ENCODE peak calls at places on chromosomes 16 and 17, in eight cellular contexts. P is right atrium auricular region; H is CD4-positive, alpha-beta memory T cell; Y is PC-3; D is H9; M is effector memory CD4-positive, alpha-beta T cell; Q is heart left ventricle; G is testis. I is an unnamed sample. For H3K4me1, the result is how much of the 10 kb centered on the place peaks cover.

GRCh38 chr17:2282297-2282873 is 21.2 kb downstream of the SMG6 start:
- DNase-seq in P (no peak), H (no peak), Y (peak), D (peak), M (no peak), Q (no peak), G (no peak), I (peak)

GRCh38 chr16:2774161-2774891 is 2.8 kb downstream of the ELOB start:
- DNase-seq in P (no peak), H (peak), Y (no peak), D (no peak), M (no peak), Q (no peak), G (no peak), I (no peak)

GRCh38 chr16:89442990-89443726 is 47.2 kb downstream of the ANKRD11 start:
- DNase-seq in P (peak), H (peak), Y (peak), D (no peak), M (no peak), Q (peak), G (no peak), I (no peak)

GRCh38 chr17:81512984-81513668 is 527 bp upstream of the ACTG1 start:
- DNase-seq in P (peak), H (peak), Y (peak), D (peak), M (peak), Q (peak), G (peak), I (peak)

GRCh38 chr16:56830669-56831068 is 34.3 kb upstream of the SLC12A3 start:
- DNase-seq in P (no peak), H (no peak), Y (no peak), D (no peak), M (no peak), Q (no peak), G (no peak), I (no peak)

GRCh38 chr16:3444032-3444388 is 530 bp downstream of the NAA60 start:
- DNase-seq in P (no peak), H (peak), Y (no peak), D (no peak), M (peak), Q (no peak), G (peak), I (peak)

GRCh38 chr16:73878616-73879015 is 418.0 kb upstream of the PSMD7 start:
- DNase-seq in P (no peak), H (no peak), Y (peak), D (no peak), M (no peak), Q (no peak), G (no peak), I (no peak)

GRCh38 chr17:16911141-16911937 is 60.6 kb downstream of the TNFRSF13B start:
- DNase-seq in P (peak), H (no peak), Y (no peak), D (peak), M (no peak), Q (peak), G (peak), I (peak)

GRCh38 chr17:57341611-57342010 is 85.3 kb downstream of the MSI2 start:
- DNase-seq in P (no peak), H (no peak), Y (no peak), D (no peak), M (no peak), Q (no peak), G (no peak), I (no peak)

GRCh38 chr17:55454906-55455474 is 33.4 kb upstream of the MMD start:
- DNase-seq in P (no peak), H (no peak), Y (peak), D (no peak), M (no peak), Q (no peak), G (no peak), I (no peak)

GRCh38 chr16:57592591-57593003 is 35.8 kb upstream of the ADGRG1 start:
- DNase-seq in P (no peak), H (peak), Y (no peak), D (no peak), M (peak), Q (peak), G (no peak), I (peak)

GRCh38 chr17:1907818-1908698 is 78.3 kb downstream of the RPA1 start:
- DNase-seq in P (no peak), H (no peak), Y (peak), D (peak), M (no peak), Q (no peak), G (peak), I (peak)

GRCh38 chr17:7249830-7250229 is 1.7 kb downstream of the CTDNEP1 start:
- DNase-seq in P (no peak), H (no peak), Y (no peak), D (no peak), M (no peak), Q (no peak), G (no peak), I (peak)

GRCh38 chr16:89044394-89045180 is 49.1 kb upstream of the ACSF3 start:
- DNase-seq in P (no peak), H (no peak), Y (no peak), D (no peak), M (no peak), Q (no peak), G (no peak), I (no peak)

GRCh38 chr17:18368948-18369347 is 5.6 kb upstream of the SHMT1 start:
- DNase-seq in P (no peak), H (no peak), Y (peak), D (no peak), M (no peak), Q (no peak), G (no peak), I (no peak)

GRCh38 chr17:72465191-72466024 is 344.6 kb downstream of the SOX9 start:
- DNase-seq in P (no peak), H (no peak), Y (peak), D (peak), M (no peak), Q (no peak), G (peak), I (no peak)

GRCh38 chr16:12320298-12320706 is 343.8 kb downstream of the SNX29 start:
- DNase-seq in P (no peak), H (no peak), Y (no peak), D (no peak), M (no peak), Q (no peak), G (no peak), I (no peak)

GRCh38 chr16:56662357-56663354 is 4.9 kb downstream of the MT1F start:
- DNase-seq in P (no peak), H (no peak), Y (no peak), D (peak), M (no peak), Q (no peak), G (no peak), I (peak)

GRCh38 chr17:77286641-77287431 is 146.1 kb downstream of the SEC14L1 start:
- DNase-seq in P (no peak), H (no peak), Y (peak), D (no peak), M (no peak), Q (peak), G (no peak), I (no peak)

GRCh38 chr16:25747160-25747758 is 55.5 kb downstream of the HS3ST4 start:
- DNase-seq in P (no peak), H (no peak), Y (peak), D (peak), M (no peak), Q (no peak), G (peak), I (peak)

GRCh38 chr16:69428652-69429051 is 4.2 kb downstream of the CYB5B start:
- DNase-seq in P (no peak), H (no peak), Y (no peak), D (no peak), M (no peak), Q (no peak), G (no peak), I (no peak)

GRCh38 chr17:49516190-49516589 is 21.1 kb downstream of the NGFR start:
- DNase-seq in P (no peak), H (no peak), Y (no peak), D (no peak), M (no peak), Q (no peak), G (peak), I (no peak)

GRCh38 chr17:82709024-82709675 is 7.4 kb upstream of the FN3KRP start:
- DNase-seq in P (no peak), H (no peak), Y (no peak), D (no peak), M (no peak), Q (no peak), G (no peak), I (no peak)

GRCh38 chr17:48179071-48179945 is 71.7 kb downstream of the SNX11 start:
- DNase-seq in P (no peak), H (no peak), Y (peak), D (no peak), M (no peak), Q (no peak), G (no peak), I (no peak)

GRCh38 chr17:40027614-40028012 is 12.4 kb downstream of the CSF3 start:
- DNase-seq in P (no peak), H (no peak), Y (no peak), D (no peak), M (no peak), Q (no peak), G (no peak), I (no peak)

GRCh38 chr17:3127451-3127850 is at the start of gene OR1G1:
- DNase-seq in P (no peak), H (no peak), Y (no peak), D (no peak), M (no peak), Q (no peak), G (no peak), I (no peak)

GRCh38 chr17:31596382-31597323 is 205.2 kb downstream of the RAB11FIP4 start:
- DNase-seq in P (peak), H (no peak), Y (peak), D (peak), M (no peak), Q (peak), G (peak), I (no peak)

GRCh38 chr16:27408012-27408601 is 6.1 kb downstream of the IL21R start:
- DNase-seq in P (no peak), H (peak), Y (no peak), D (no peak), M (no peak), Q (no peak), G (no peak), I (no peak)

GRCh38 chr17:58219789-58220183 is 731 bp upstream of the MKS1 start:
- DNase-seq in P (no peak), H (no peak), Y (peak), D (no peak), M (no peak), Q (no peak), G (peak), I (no peak)

GRCh38 chr16:20614201-20615141 is 38.3 kb upstream of the ACSM2B start:
- DNase-seq in P (no peak), H (no peak), Y (no peak), D (no peak), M (no peak), Q (no peak), G (no peak), I (no peak)

GRCh38 chr16:85950519-85950918 is 51.6 kb downstream of the IRF8 start:
- DNase-seq in P (no peak), H (no peak), Y (no peak), D (no peak), M (no peak), Q (no peak), G (no peak), I (no peak)
- H3K4me1 ChIP-seq in P (under half), H (under half), Y (under half), D (under half), M (under half), Q (under half), G (under half), I (under half)

DNA sequence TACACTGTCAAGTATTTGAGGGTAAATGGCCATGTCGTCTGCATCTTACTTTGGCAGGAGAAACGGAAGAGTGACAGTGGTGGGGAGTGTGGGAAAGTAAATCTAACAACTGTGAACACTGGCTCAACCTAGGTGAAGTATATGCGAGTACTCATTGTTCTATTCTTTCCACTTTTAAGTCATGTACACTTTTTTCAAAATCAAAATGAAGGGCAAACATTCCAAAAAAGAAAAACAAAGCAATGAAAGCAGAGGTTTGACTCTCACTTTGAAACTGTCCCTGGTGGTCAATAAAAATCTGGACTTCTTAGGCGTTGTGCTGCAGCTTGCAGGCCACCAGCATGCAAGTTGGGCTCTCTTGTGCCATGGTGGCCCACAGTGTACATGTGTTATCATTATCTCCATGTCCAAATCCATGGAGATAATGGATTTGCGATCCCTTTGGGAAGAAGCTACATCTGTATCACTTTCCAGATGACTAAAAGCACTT is 32.7 kb downstream of the STAT5B start:
- DNase-seq in P (no peak), H (no peak), Y (no peak), D (no peak), M (no peak), Q (no peak), G (no peak), I (no peak)
- H3K27ac ChIP-seq in P (no peak), H (no peak), Y (no peak), D (no peak), M (no peak), Q (no peak), G (peak), I (no peak)

DNA sequence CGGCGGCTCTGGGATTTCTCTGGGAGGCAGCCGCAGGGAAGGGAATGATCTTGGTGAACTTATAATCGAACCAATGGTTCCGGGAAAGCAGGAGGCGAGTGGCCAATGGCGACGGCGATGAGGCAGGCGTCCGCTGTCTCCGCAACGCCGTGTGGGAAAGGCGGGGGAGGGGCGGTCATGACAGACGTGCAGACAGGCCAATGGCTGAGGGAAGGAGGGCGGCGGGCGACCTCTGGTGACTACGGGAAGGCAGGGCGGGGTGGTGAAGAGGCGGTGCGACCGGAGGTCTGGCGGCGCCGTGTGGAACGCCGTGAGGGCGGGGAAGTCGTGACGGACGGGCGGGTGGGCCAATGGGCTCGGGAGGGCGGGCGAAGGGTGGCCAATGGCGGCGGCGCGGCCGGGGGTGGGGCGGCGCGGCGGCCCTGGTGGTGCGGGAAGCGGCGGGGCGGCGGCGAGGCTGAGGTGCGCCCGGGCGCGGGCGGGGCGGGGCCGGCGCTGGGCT is at the start of gene RAB40C:
- DNase-seq in P (peak), H (peak), Y (peak), D (peak), M (peak), Q (peak), G (peak), I (peak)
- H3K4me1 ChIP-seq in P (under half), H (under half), Y (under half), D (under half), M (under half), Q (half or more), G (under half), I (under half)

DNA sequence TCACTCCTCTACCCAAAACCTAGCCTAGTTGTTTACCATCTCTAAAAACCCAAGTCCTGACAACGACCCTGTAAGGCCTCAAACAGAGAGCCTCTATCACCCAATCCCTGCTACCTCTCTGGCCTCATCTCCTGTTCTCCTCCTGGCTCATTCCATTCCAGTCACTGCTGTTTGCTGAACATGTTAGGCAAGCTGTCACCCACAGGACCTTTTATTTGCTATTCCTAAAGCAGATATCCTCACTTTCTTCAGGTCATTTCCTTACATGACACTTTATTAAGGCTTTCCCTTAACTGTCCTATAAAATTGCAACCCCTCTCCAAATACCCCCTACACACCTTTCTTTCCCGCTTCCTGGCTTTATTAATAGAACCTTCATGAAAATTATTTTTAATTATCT is 85.1 kb downstream of the KANSL1 start:
- DNase-seq in P (no peak), H (no peak), Y (peak), D (no peak), M (no peak), Q (no peak), G (no peak), I (no peak)
- H3K27ac ChIP-seq in P (no peak), H (no peak), Y (peak), D (peak), M (no peak), Q (peak), G (no peak), I (peak)

GRCh38 chr16:1541293-1542165 is 8.1 kb downstream of the TMEM204 start:
- DNase-seq in P (no peak), H (no peak), Y (no peak), D (no peak), M (no peak), Q (no peak), G (no peak), I (no peak)
- H3K4me1 ChIP-seq in P (under half), H (half or more), Y (under half), D (under half), M (half or more), Q (half or more), G (under half), I (under half)

GRCh38 chr17:64099543-64099942 is 30.4 kb downstream of the ERN1 start:
- DNase-seq in P (no peak), H (no peak), Y (no peak), D (no peak), M (no peak), Q (no peak), G (no peak), I (no peak)

GRCh38 chr17:64095144-64095882 is 34.6 kb downstream of the ERN1 start:
- DNase-seq in P (no peak), H (no peak), Y (peak), D (peak), M (no peak), Q (no peak), G (no peak), I (no peak)

GRCh38 chr17:64096037-64096436 is 33.9 kb downstream of the ERN1 start:
- DNase-seq in P (no peak), H (no peak), Y (no peak), D (no peak), M (no peak), Q (no peak), G (no peak), I (no peak)

GRCh38 chr17:64094412-64094811 is 35.5 kb downstream of the ERN1 start:
- DNase-seq in P (no peak), H (no peak), Y (no peak), D (no peak), M (no peak), Q (no peak), G (no peak), I (no peak)

GRCh38 chr17:64097196-64097936 is 32.6 kb downstream of the ERN1 start:
- DNase-seq in P (no peak), H (no peak), Y (peak), D (no peak), M (no peak), Q (no peak), G (no peak), I (no peak)
- H3K27ac ChIP-seq in P (no peak), H (no peak), Y (peak), D (no peak), M (peak), Q (no peak), G (no peak), I (no peak)

GRCh38 chr16:85633888-85634287 is 20.8 kb downstream of the GSE1 start:
- DNase-seq in P (no peak), H (no peak), Y (no peak), D (no peak), M (no peak), Q (no peak), G (no peak), I (no peak)
- H3K4me1 ChIP-seq in P (under half), H (under half), Y (under half), D (under half), M (under half), Q (under half), G (under half), I (under half)

GRCh38 chr17:30519166-30519565 is 42.0 kb downstream of the GOSR1 start:
- DNase-seq in P (no peak), H (no peak), Y (no peak), D (no peak), M (no peak), Q (no peak), G (no peak), I (no peak)

GRCh38 chr17:30517786-30518185 is 40.6 kb downstream of the GOSR1 start:
- DNase-seq in P (no peak), H (no peak), Y (no peak), D (no peak), M (no peak), Q (no peak), G (no peak), I (no peak)

GRCh38 chr17:30514895-30515596 is 37.8 kb downstream of the GOSR1 start:
- DNase-seq in P (no peak), H (no peak), Y (no peak), D (no peak), M (no peak), Q (no peak), G (no peak), I (no peak)

GRCh38 chr17:30513346-30513745 is 36.1 kb downstream of the GOSR1 start:
- DNase-seq in P (no peak), H (no peak), Y (no peak), D (no peak), M (no peak), Q (no peak), G (no peak), I (no peak)
- H3K27ac ChIP-seq in P (no peak), H (no peak), Y (no peak), D (no peak), M (no peak), Q (no peak), G (no peak), I (no peak)